ENCODE peak calls at places on chromosomes 2 and 18, in six cellular contexts. N is uterus, L is GM10248, X is tibial artery, B is progenitor cell of endocrine pancreas, U is HFFc6. M is an unnamed sample.

GRCh38 chr18:55320399-55321255 is 267.4 kb downstream of the TCF4 start:
- DNase-seq in L (no peak), U (no peak), B (no peak), N (no peak), X (no peak), M (no peak)

GRCh38 chr18:13376298-13376840 is 157.8 kb downstream of the LDLRAD4 start:
- DNase-seq in L (no peak), N (no peak), X (no peak), B (no peak), U (no peak), M (no peak)

GRCh38 chr2:158191076-158191566 is 89.4 kb downstream of the UPP2 start:
- DNase-seq in B (no peak), N (no peak), X (no peak), U (no peak), L (peak), M (no peak)

GRCh38 chr2:121999273-121999672 is 243.8 kb downstream of the TSN start:
- DNase-seq in U (peak), X (no peak), N (no peak), L (no peak), B (no peak), M (no peak)

GRCh38 chr2:65232636-65233035 is 5.0 kb downstream of the ACTR2 start:
- DNase-seq in B (no peak), N (no peak), X (no peak), L (peak), U (peak), M (no peak)

GRCh38 chr2:159609933-159610523 is 6.3 kb downstream of the BAZ2B start:
- DNase-seq in B (no peak), X (no peak), N (no peak), L (no peak), U (no peak), M (no peak)

GRCh38 chr2:43158259-43158880 is 68.0 kb downstream of the ZFP36L2 start:
- DNase-seq in X (peak), U (peak), L (no peak), N (peak), B (no peak), M (peak)

GRCh38 chr2:30580394-30580793 is 133.3 kb downstream of the LCLAT1 start:
- DNase-seq in B (no peak), L (no peak), N (no peak), U (no peak), X (no peak), M (no peak)

GRCh38 chr2:20557635-20558034 is 93.3 kb downstream of the HS1BP3 start:
- DNase-seq in X (no peak), U (no peak), N (peak), B (no peak), L (no peak), M (no peak)

GRCh38 chr2:10930731-10931516 is 19.2 kb downstream of the KCNF1 start:
- DNase-seq in N (no peak), B (no peak), X (no peak), L (no peak), U (no peak), M (no peak)

GRCh38 chr2:14750433-14750832 is 117.9 kb downstream of the LRATD1 start:
- DNase-seq in B (no peak), N (no peak), U (no peak), L (no peak), X (no peak), M (no peak)

GRCh38 chr18:62586148-62586774 is 63.4 kb downstream of the ZCCHC2 start:
- DNase-seq in B (peak), L (peak), U (peak), N (peak), X (peak), M (peak)

GRCh38 chr18:74451148-74451547 is 6.0 kb downstream of the DIPK1C start:
- DNase-seq in L (no peak), U (no peak), B (no peak), X (no peak), N (no peak), M (no peak)

GRCh38 chr2:40690036-40690435 is 238.1 kb upstream of the SLC8A1 start:
- DNase-seq in U (no peak), B (no peak), X (no peak), N (no peak), L (no peak), M (no peak)

GRCh38 chr2:85066006-85066405 is 67.2 kb upstream of the TCF7L1 start:
- DNase-seq in N (no peak), X (no peak), B (no peak), L (no peak), U (no peak), M (no peak)

GRCh38 chr2:156399950-156400703 is 36.1 kb upstream of the GPD2 start:
- DNase-seq in L (peak), B (peak), X (peak), U (peak), N (peak), M (peak)

GRCh38 chr18:22977847-22978701 is 44.9 kb downstream of the RBBP8 start:
- DNase-seq in U (peak), N (no peak), L (no peak), X (no peak), B (no peak), M (peak)

GRCh38 chr2:222610746-222611145 is 45.1 kb downstream of the FARSB start:
- DNase-seq in B (no peak), N (no peak), L (no peak), U (peak), X (no peak), M (no peak)

GRCh38 chr18:59470627-59471121 is 111.6 kb upstream of the LMAN1 start:
- DNase-seq in L (no peak), X (no peak), U (no peak), N (no peak), B (no peak), M (no peak)

GRCh38 chr2:29343830-29344229 is 228.6 kb downstream of the CLIP4 start:
- DNase-seq in X (no peak), L (no peak), U (no peak), B (no peak), N (no peak), M (no peak)

GRCh38 chr2:177906041-177906718 is 166.4 kb downstream of the PDE11A start:
- DNase-seq in U (peak), L (peak), N (peak), X (peak), B (peak), M (peak)

GRCh38 chr2:120831891-120832290 is 96.2 kb downstream of the GLI2 start:
- DNase-seq in N (no peak), L (no peak), X (no peak), U (no peak), B (no peak), M (no peak)

GRCh38 chr2:65370387-65371093 is 61.9 kb downstream of the SPRED2 start:
- DNase-seq in X (no peak), U (no peak), L (no peak), N (no peak), B (no peak), M (no peak)

GRCh38 chr18:79715280-79715679 is 35.7 kb downstream of the CTDP1 start:
- DNase-seq in N (no peak), L (no peak), U (no peak), B (no peak), X (no peak), M (no peak)

GRCh38 chr2:163593941-163594340 is 141.9 kb downstream of the FIGN start:
- DNase-seq in X (no peak), L (no peak), N (no peak), B (no peak), U (no peak), M (no peak)

GRCh38 chr2:10097352-10098148 is 17.3 kb upstream of the CYS1 start:
- DNase-seq in X (peak), B (peak), N (peak), L (peak), U (peak), M (peak)

GRCh38 chr2:32231959-32232358 is 32.7 kb downstream of the NLRC4 start:
- DNase-seq in X (no peak), U (no peak), L (no peak), N (no peak), B (no peak), M (no peak)

GRCh38 chr2:121099329-121100318 is 185.4 kb downstream of the TFCP2L1 start:
- DNase-seq in L (no peak), N (no peak), U (no peak), X (no peak), B (no peak), M (no peak)

GRCh38 chr2:171185941-171186340 is 25.2 kb upstream of the TLK1 start:
- DNase-seq in L (no peak), U (peak), N (no peak), B (no peak), X (no peak), M (no peak)

GRCh38 chr2:153163055-153163454 is 315.5 kb downstream of the RPRM start:
- DNase-seq in N (no peak), X (no peak), L (peak), B (peak), U (no peak), M (no peak)

GRCh38 chr2:207202645-207203044 is 36.9 kb upstream of the KLF7 start:
- DNase-seq in N (no peak), B (peak), U (peak), X (no peak), L (no peak), M (no peak)

GRCh38 chr2:127953849-127954248 is 68.1 kb upstream of the AMMECR1L start:
- DNase-seq in B (no peak), N (no peak), U (no peak), L (no peak), X (no peak), M (no peak)

GRCh38 chr18:43587538-43588153 is 310.4 kb upstream of the SYT4 start:
- DNase-seq in X (no peak), L (peak), U (peak), B (no peak), N (no peak), M (no peak)

GRCh38 chr2:237039301-237039906 is 46.3 kb upstream of the COPS8 start:
- DNase-seq in U (no peak), B (no peak), L (no peak), X (no peak), N (no peak), M (no peak)

GRCh38 chr2:234745347-234745746 is 206.5 kb upstream of the SH3BP4 start:
- DNase-seq in B (no peak), N (no peak), U (no peak), X (no peak), L (no peak), M (no peak)
- TF ChIP-seq CTCF in B (peak), N (no peak), U (peak), X (no peak), L (no peak), M (no peak)

GRCh38 chr2:143725425-143725824 is 596.2 kb downstream of the ARHGAP15 start:
- DNase-seq in B (no peak), U (no peak), N (no peak), X (no peak), L (no peak), M (no peak)
- TF ChIP-seq CTCF in B (no peak), U (no peak), N (no peak), X (no peak), L (no peak), M (no peak)

GRCh38 chr2:197600306-197600705 is 75.1 kb downstream of the RFTN2 start:
- DNase-seq in B (no peak), L (no peak), X (no peak), N (no peak), U (no peak), M (no peak)

GRCh38 chr2:197604117-197604516 is 71.3 kb downstream of the RFTN2 start:
- DNase-seq in B (no peak), N (no peak), L (no peak), X (no peak), U (no peak), M (no peak)

GRCh38 chr2:197598450-197598849 is 76.9 kb downstream of the RFTN2 start:
- DNase-seq in U (no peak), N (no peak), L (no peak), B (no peak), X (no peak), M (no peak)

GRCh38 chr2:197596751-197597150 is 78.6 kb downstream of the RFTN2 start:
- DNase-seq in B (no peak), N (no peak), L (no peak), X (no peak), U (no peak), M (no peak)

GRCh38 chr2:197599285-197599965 is 76.0 kb downstream of the RFTN2 start:
- DNase-seq in L (peak), X (no peak), B (no peak), U (peak), N (no peak), M (no peak)
- TF ChIP-seq CTCF in L (peak), X (no peak), B (peak), U (peak), N (no peak), M (peak)

DNA sequence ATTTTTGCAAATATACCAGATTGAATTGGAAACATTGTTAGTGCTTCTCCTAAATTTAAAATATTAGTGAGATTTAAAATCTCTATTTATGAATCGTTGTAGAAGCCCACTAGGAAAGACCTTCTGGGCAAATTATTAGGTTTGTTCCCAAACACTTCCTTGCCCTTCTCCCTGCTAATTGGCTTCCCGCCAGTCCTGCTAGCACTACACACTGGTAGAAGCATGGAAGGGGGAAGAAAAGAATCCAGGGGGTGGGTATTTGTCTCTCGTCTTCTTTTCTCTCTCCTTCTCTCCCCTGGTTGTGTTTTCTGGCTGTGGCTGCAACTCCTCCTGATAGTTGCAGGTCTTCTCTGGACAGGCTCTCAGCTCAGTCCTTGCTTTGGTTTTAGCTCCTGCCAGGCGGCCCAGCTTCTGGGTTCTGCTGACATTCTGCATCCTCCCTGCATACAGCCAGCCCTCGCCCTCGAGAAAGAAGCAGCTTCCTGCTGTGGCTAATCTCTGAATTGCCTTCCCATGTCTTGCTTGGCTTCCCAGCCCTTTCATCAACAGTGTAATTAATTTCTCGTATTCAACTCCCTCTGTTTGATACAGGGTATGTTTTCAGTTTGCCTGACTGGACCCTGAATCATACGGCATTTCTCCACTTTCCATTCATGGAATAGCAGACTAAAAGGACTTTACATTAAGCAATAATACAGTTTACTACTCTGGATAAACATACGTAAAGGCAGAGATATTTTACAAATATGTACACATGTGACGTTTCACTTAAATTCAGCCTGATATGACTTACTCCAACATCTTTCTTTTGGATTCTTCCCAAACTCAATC is 6.9 kb upstream of the PARD3B start:
- DNase-seq in L (no peak), B (no peak), U (peak), N (no peak), X (peak), M (peak)
- TF ChIP-seq CTCF in L (no peak), B (no peak), U (no peak), N (no peak), X (no peak), M (no peak)

M was measured in adrenal gland.